ENCODE peak calls at places on chromosomes 1 and 21, in four cellular contexts. F is tibial artery, H is cardiac muscle cell, J is brain microvascular endothelial cell. X is an unnamed sample.

GRCh38 chr1:183600136-183600535 is 9.9 kb upstream of the NCF2 start:
- DNase-seq in F (peak), H (no peak), J (peak), X (peak)

GRCh38 chr1:223639333-223639749 is 26.2 kb downstream of the CAPN8 start:
- DNase-seq in F (no peak), H (no peak), J (no peak), X (no peak)

GRCh38 chr1:47812848-47813508 is 184.2 kb downstream of the TRABD2B start:
- DNase-seq in F (no peak), H (no peak), J (no peak), X (peak)

GRCh38 chr1:218408942-218409341 is 63.8 kb downstream of the TGFB2 start:
- DNase-seq in F (no peak), H (peak), J (no peak), X (no peak)

GRCh38 chr1:201332021-201332420 is 45.5 kb downstream of the TNNT2 start:
- DNase-seq in F (no peak), H (no peak), J (no peak), X (no peak)

GRCh38 chr1:59751801-59752200 is 62.9 kb upstream of the HOOK1 start:
- DNase-seq in F (no peak), H (no peak), J (peak), X (no peak)

GRCh38 chr1:185984113-185984836 is 250.1 kb downstream of the HMCN1 start:
- DNase-seq in F (no peak), H (no peak), J (no peak), X (no peak)

GRCh38 chr1:227174136-227174535 is 144.2 kb downstream of the CDC42BPA start:
- DNase-seq in F (no peak), H (no peak), J (peak), X (peak)

GRCh38 chr1:220962031-220962751 is 82.9 kb downstream of the HLX start:
- DNase-seq in F (no peak), H (no peak), J (peak), X (peak)

GRCh38 chr1:157595356-157595755 is 2.5 kb downstream of the FCRL4 start:
- DNase-seq in F (no peak), H (no peak), J (no peak), X (no peak)

GRCh38 chr1:226690460-226690982 is 48.6 kb downstream of the ITPKB start:
- DNase-seq in F (no peak), H (peak), J (no peak), X (no peak)

GRCh38 chr1:89622895-89623294 is 10.0 kb upstream of the LRRC8C start:
- DNase-seq in F (no peak), H (no peak), J (no peak), X (no peak)

GRCh38 chr1:8094481-8095241 is 68.6 kb upstream of the ERRFI1 start:
- DNase-seq in F (no peak), H (no peak), J (peak), X (peak)

GRCh38 chr1:208374391-208374941 is 130.3 kb upstream of the PLXNA2 start:
- DNase-seq in F (no peak), H (peak), J (peak), X (peak)

GRCh38 chr1:156499703-156500577 is 635 bp downstream of the MEF2D start:
- DNase-seq in F (peak), H (no peak), J (no peak), X (peak)

GRCh38 chr1:186828612-186829542 is at the start of gene PLA2G4A:
- DNase-seq in F (peak), H (peak), J (peak), X (peak)

GRCh38 chr1:223775054-223775453 is 62.7 kb downstream of the CAPN2 start:
- DNase-seq in F (no peak), H (no peak), J (no peak), X (peak)

GRCh38 chr1:17856496-17857108 is 101.5 kb downstream of the ACTL8 start:
- DNase-seq in F (no peak), H (no peak), J (no peak), X (no peak)

GRCh38 chr1:181931873-181932272 is 129.6 kb downstream of the ZNF648 start:
- DNase-seq in F (no peak), H (no peak), J (no peak), X (no peak)

GRCh38 chr1:6001992-6002576 is 9.9 kb upstream of the NPHP4 start:
- DNase-seq in F (no peak), H (no peak), J (no peak), X (no peak)

GRCh38 chr1:234597894-234598293 is 12.1 kb downstream of the IRF2BP2 start:
- DNase-seq in F (no peak), H (no peak), J (peak), X (peak)
- TF ChIP-seq CTCF in F (peak), H (peak), J (peak), X (peak)

GRCh38 chr21:31317688-31318087 is 26.4 kb downstream of the TIAM1 start:
- DNase-seq in F (no peak), H (no peak), J (no peak), X (no peak)

GRCh38 chr21:31316488-31317169 is 27.4 kb downstream of the TIAM1 start:
- DNase-seq in F (no peak), H (no peak), J (peak), X (no peak)

GRCh38 chr21:31316072-31316471 is 28.0 kb downstream of the TIAM1 start:
- DNase-seq in F (no peak), H (no peak), J (no peak), X (no peak)

DNA sequence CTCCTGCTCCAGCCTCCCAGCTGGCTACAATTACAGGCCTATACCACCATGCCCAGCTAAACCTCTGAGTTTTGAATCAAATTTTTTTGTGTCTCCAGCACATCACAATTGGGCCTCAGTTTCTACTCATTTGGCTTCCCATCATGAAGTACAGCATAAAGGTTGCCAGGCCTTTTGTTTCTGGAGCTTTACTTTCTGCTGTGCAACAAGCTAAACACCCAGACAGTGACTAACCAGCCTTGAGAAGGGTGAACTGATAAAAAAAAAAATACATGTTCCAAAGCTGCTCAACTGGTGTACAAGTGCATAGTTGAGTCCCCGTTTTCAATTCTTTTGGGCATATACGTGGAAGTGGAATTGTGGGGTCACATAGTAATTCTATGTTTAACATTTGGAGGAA is 25.1 kb downstream of the TIAM1 start:
- DNase-seq in F (no peak), H (no peak), J (peak), X (no peak)
- H3K4me3 ChIP-seq in F (no peak), H (no peak), J (no peak), X (no peak)

GRCh38 chr1:205547932-205548827 is 43.7 kb downstream of the CDK18 start:
- DNase-seq in F (no peak), H (no peak), J (no peak), X (no peak)
- TF ChIP-seq CTCF in F (no peak), H (no peak), J (no peak), X (no peak)

GRCh38 chr1:150808134-150808533 is at the start of gene CTSK:
- DNase-seq in F (peak), H (no peak), J (no peak), X (no peak)
- H3K4me3 ChIP-seq in F (peak), H (no peak), J (peak), X (peak)

DNA sequence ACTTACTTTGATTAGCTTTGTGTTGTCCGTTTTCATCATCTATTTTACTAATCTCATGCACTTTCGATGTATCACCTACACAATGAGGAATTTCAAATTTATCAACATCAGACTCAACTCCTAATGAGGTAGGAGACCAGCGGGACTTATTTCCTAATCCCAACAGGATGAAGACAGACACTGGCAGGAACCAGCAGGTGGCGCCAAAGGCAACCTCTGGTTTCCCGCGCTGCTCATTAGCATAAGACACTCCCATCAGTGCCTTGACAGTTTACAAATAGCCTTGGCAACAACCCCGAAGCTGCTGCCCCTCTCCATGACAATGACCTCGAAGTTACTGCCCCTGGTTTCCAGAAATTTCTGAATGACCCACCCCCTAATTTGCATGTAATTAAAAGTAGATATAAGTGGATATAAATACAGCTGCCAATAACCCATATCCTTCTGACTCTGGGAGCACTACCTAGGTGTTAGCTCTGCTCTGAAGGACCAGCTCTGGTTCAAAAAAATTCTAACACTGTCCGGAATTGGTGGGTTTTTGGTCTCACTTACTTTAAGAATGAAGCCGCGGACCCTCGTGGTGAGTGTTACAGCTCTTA is 974.8 kb downstream of the ADGRL2 start:
- DNase-seq in F (no peak), H (peak), J (peak), X (peak)
- TF ChIP-seq CTCF in F (no peak), H (peak), J (peak), X (peak)

DNA sequence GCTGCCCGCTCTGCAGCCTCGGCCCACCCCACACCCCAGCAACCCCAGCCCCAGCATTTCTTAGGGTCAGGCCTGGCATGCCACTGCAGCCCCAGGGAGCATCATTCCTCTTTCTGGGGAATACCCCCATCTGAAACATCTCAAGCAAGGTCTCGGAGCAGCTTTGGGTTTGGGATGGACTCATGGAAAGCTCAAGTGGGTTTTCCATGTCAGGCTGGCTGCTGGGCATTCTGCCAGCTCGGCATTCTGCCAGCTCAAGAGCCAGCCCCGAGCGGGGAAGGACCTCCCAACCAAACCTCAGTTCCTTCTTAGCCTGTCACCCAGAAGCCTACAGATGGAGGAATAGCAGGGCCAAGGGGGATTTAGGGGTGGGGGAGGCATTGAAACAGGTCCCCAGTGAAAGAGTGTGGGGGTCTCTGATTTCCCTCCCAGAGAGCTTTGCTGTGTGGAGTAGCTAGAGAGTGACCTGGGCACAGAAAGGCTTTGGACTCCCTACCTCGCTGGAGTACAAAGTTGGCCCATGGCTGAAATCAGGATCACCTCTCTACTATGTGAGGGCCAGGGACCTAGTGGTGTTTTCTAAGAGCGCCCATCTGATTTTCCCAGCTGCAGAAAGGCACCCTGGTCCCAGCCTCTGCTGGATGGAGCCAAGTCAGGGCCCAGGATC is 628 bp downstream of the SELENBP1 start:
- DNase-seq in F (peak), H (peak), J (no peak), X (peak)
- H3K4me3 ChIP-seq in F (peak), H (peak), J (peak), X (peak)

GRCh38 chr1:215606564-215607168 is 39.6 kb downstream of the KCTD3 start:
- DNase-seq in F (no peak), H (no peak), J (no peak), X (peak)
- TF ChIP-seq CTCF in F (peak), H (peak), J (peak), X (peak)